ENCODE peak calls at places on chromosome 12, in six cellular contexts. I is left ventricle myocardium inferior, A is heart left ventricle, W is fibroblast of lung, M is stomach, E is right lobe of liver. O is an unnamed sample. For H3K4me1, the result is how much of the 10 kb centered on the place peaks cover.

GRCh38 chr12:52280796-52281560 is 6.5 kb downstream of the KRT86 start:
- DNase-seq in A (peak), M (peak), W (peak), I (peak), E (no peak), O (peak)

GRCh38 chr12:108169671-108170070 is 40.6 kb downstream of the WSCD2 start:
- DNase-seq in E (no peak), M (no peak), A (no peak), I (no peak), W (no peak), O (no peak)

GRCh38 chr12:97223419-97223818 is 239.2 kb upstream of the RMST start:
- DNase-seq in W (no peak), E (no peak), A (no peak), I (no peak), M (no peak), O (no peak)

GRCh38 chr12:115023279-115023678 is 339.3 kb upstream of the TBX3 start:
- DNase-seq in A (peak), W (peak), M (no peak), I (peak), E (no peak), O (no peak)

GRCh38 chr12:95173392-95174251 is 43.6 kb downstream of the FGD6 start:
- DNase-seq in M (peak), I (peak), E (peak), A (peak), W (peak), O (peak)

GRCh38 chr12:114213055-114213561 is 192.8 kb downstream of the TBX5 start:
- DNase-seq in A (peak), E (no peak), I (peak), M (no peak), W (no peak), O (no peak)

GRCh38 chr12:56261503-56262230 is 3.5 kb upstream of the ANKRD52 start:
- DNase-seq in I (no peak), A (no peak), M (no peak), W (peak), E (no peak), O (no peak)

GRCh38 chr12:120252071-120252906 is 13.2 kb downstream of the PXN start:
- DNase-seq in E (no peak), I (no peak), W (no peak), M (no peak), A (no peak), O (no peak)

GRCh38 chr12:93243689-93244513 is 133.8 kb upstream of the NUDT4 start:
- DNase-seq in M (no peak), A (no peak), I (no peak), W (peak), E (peak), O (peak)

GRCh38 chr12:62692884-62693283 is 226.3 kb downstream of the MON2 start:
- DNase-seq in M (no peak), W (peak), E (no peak), A (no peak), I (no peak), O (no peak)

GRCh38 chr12:72010365-72010764 is 71.7 kb downstream of the TPH2 start:
- DNase-seq in A (no peak), E (no peak), W (peak), I (no peak), M (no peak), O (no peak)

GRCh38 chr12:104605685-104606084 is 148.9 kb downstream of the CHST11 start:
- DNase-seq in I (peak), A (peak), W (peak), E (no peak), M (no peak), O (peak)

GRCh38 chr12:131457331-131458047 is 253.4 kb upstream of the SFSWAP start:
- DNase-seq in E (no peak), A (no peak), I (no peak), W (no peak), M (peak), O (no peak)
- H3K27ac ChIP-seq in E (no peak), A (no peak), I (no peak), W (no peak), M (no peak), O (no peak)

GRCh38 chr12:132833341-132833740 is 4.7 kb upstream of the GOLGA3 start:
- DNase-seq in A (no peak), W (no peak), M (no peak), I (no peak), E (no peak), O (no peak)
- H3K4me1 ChIP-seq in A (under half), W (under half), M (under half), I (under half), E (under half), O (under half)

GRCh38 chr12:79935021-79935623 is at the start of gene PPP1R12A:
- DNase-seq in W (peak), A (peak), I (peak), E (peak), M (peak), O (peak)
- TF ChIP-seq CTCF in W (peak), A (no peak), I (peak), E (peak), M (no peak), O (peak)

DNA sequence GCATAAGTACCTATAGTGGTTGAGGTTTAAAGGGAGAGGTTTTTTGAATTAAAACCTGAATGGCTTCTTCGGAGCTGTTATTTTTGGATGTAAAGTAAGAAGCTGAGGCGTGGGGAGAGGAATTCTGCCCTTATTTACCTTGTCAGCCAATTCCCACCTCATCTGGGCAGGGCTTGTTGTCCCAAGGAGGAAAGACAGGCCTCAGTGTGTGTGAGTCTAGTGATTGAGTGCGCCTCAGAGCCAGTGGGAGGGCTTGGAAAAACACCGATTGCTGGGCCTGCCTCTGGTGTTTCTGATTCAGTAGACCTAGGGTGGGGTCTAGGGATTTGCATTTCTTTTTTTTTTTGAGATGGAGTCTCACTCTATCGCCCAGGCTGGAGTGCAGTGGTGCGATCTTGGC is 70.0 kb upstream of the REP15 start:
- DNase-seq in I (no peak), A (no peak), M (no peak), W (peak), E (no peak), O (no peak)
- H3K27ac ChIP-seq in I (peak), A (no peak), M (no peak), W (no peak), E (no peak), O (no peak)

GRCh38 chr12:46554461-46554860 is 181.9 kb upstream of the SLC38A2 start:
- DNase-seq in E (no peak), W (no peak), M (no peak), I (no peak), A (no peak), O (no peak)
- H3K4me1 ChIP-seq in E (under half), W (under half), M (under half), I (under half), A (under half), O (under half)

DNA sequence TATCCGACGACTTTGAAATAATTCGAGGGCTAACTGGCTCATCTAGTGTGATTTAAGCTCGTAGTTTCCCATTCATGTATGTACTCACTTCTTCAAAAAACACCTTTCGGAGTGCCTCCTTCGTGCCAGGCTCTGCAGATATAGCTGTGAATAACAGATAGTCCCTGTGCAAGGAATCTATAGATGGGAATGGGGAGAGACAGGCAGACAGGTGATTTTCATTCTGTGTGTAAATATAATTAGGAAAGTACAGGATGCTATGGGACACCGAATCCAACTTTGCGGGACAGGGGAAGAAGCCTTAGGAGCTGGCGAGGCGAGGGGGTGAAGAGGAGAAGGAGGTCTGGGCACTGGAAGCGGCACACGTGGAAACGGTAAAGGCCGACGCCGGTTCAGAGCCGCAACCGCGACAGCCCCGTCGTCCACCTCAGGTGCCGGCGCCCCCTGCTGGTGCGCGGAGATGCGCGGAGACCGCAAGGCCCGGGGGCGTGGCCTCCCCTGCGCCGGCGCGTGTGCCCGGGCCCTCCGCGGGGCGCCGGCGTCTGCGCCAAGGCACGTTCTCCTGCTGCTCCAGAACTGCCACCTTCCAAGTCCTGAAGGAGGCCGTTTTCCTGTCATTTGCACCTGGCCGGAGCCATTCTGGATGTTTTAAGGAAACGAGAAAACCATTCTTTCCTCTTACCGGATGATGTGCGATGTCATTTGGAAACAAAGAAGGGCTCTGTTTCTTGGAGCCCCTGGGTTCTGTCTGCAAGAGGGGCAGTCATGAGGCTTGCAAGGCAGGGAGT is 18.0 kb upstream of the CACNA1C start:
- DNase-seq in A (peak), I (peak), M (peak), W (peak), E (peak), O (peak)
- TF ChIP-seq CTCF in A (peak), I (peak), M (peak), W (peak), E (peak), O (peak)

O was measured in heart right ventricle.